ENCODE peak calls at places on chromosomes 1 and 21, in six cellular contexts. S is activated CD4-positive, alpha-beta T cell treated with anti-CD3 and anti-CD28 coated beads, Interleukin-2, amount 50 U/mL, for 24 hours; L is NCI-H1417; N is left lung; V is A549; D is NCI-H345. E is an unnamed sample.

GRCh38 chr21:45364464-45365185 is 40.3 kb upstream of the COL18A1 start:
- DNase-seq in N (peak), L (no peak), V (peak), S (no peak), D (no peak), E (no peak)

GRCh38 chr1:94319319-94320180 is 82.2 kb upstream of the ARHGAP29 start:
- DNase-seq in D (no peak), V (no peak), N (no peak), L (no peak), S (no peak), E (no peak)

GRCh38 chr1:219460561-219461511 is 152.1 kb downstream of the ZC3H11B start:
- DNase-seq in N (no peak), S (no peak), V (no peak), L (no peak), D (no peak), E (no peak)

GRCh38 chr21:28943631-28944030 is 49.0 kb downstream of the LTN1 start:
- DNase-seq in L (no peak), N (no peak), S (no peak), V (no peak), D (no peak), E (no peak)

GRCh38 chr1:77978293-77978968 is 441 bp downstream of the FUBP1 start:
- DNase-seq in D (peak), L (peak), V (peak), S (peak), N (no peak), E (peak)

GRCh38 chr21:42746593-42747266 is 93.3 kb downstream of the PDE9A start:
- DNase-seq in S (no peak), V (no peak), N (peak), D (no peak), L (no peak), E (no peak)

GRCh38 chr1:5244631-5245285 is 590.3 kb downstream of the AJAP1 start:
- DNase-seq in L (no peak), S (no peak), N (no peak), D (no peak), V (no peak), E (no peak)

GRCh38 chr1:67880056-67880601 is 46.9 kb upstream of the GNG12 start:
- DNase-seq in S (no peak), V (peak), D (peak), N (no peak), L (peak), E (no peak)